ENCODE peak calls at places on chromosome 13, in eight cellular contexts. U is mesenchymal stem cell; E is WTC11; X is GM04504; P is Calu3; Z is EL; O is anterior cingulate cortex; L is effector memory CD4-positive, alpha-beta T cell. M is an unnamed sample.

GRCh38 chr13:111329641-111330040 is 9.2 kb downstream of the TEX29 start:
- DNase-seq in Z (no peak), X (no peak), P (no peak), E (no peak), O (no peak), U (no peak), L (no peak), M (no peak)

GRCh38 chr13:110853235-110853721 is 61.6 kb downstream of the ANKRD10 start:
- DNase-seq in U (no peak), L (no peak), P (no peak), O (no peak), X (no peak), E (no peak), Z (no peak), M (no peak)

GRCh38 chr13:25738797-25739196 is 313.0 kb downstream of the SHISA2 start:
- DNase-seq in P (no peak), Z (no peak), X (no peak), L (no peak), E (no peak), U (no peak), O (no peak), M (no peak)

GRCh38 chr13:106038752-106039151 is 496.7 kb downstream of the EFNB2 start:
- DNase-seq in P (no peak), X (peak), E (no peak), U (peak), O (no peak), L (no peak), Z (peak), M (no peak)

GRCh38 chr13:66077286-66077685 is 1152.8 kb downstream of the PCDH9 start:
- DNase-seq in P (no peak), L (no peak), Z (no peak), E (no peak), O (no peak), U (no peak), X (no peak), M (no peak)

GRCh38 chr13:24671367-24672117 is 8.7 kb upstream of the ATP12A start:
- DNase-seq in Z (peak), O (no peak), X (peak), P (peak), U (peak), L (no peak), E (peak), M (peak)

GRCh38 chr13:93522486-93522885 is 295.9 kb downstream of the GPC6 start:
- DNase-seq in Z (no peak), O (no peak), U (no peak), L (no peak), X (no peak), E (no peak), P (no peak), M (no peak)

GRCh38 chr13:20446900-20447299 is 78.8 kb downstream of the CRYL1 start:
- DNase-seq in P (no peak), O (no peak), L (no peak), U (no peak), X (no peak), E (no peak), Z (no peak), M (no peak)

GRCh38 chr13:79966502-79966901 is 374.4 kb downstream of the SPRY2 start:
- DNase-seq in U (peak), P (no peak), E (peak), O (no peak), Z (no peak), L (no peak), X (no peak), M (no peak)

GRCh38 chr13:111049791-111050538 is 65.1 kb upstream of the ARHGEF7 start:
- DNase-seq in O (no peak), P (peak), U (peak), E (peak), X (no peak), Z (peak), L (no peak), M (no peak)

GRCh38 chr13:113535381-113535781 is 44.9 kb upstream of the DCUN1D2 start:
- DNase-seq in U (no peak), E (no peak), Z (no peak), X (no peak), O (no peak), P (no peak), L (no peak), M (no peak)

M was measured in trophoblast cell.